ENCODE peak calls at places on chromosome 3, in five cellular contexts. M, Q, T, Y and X are unnamed samples.

GRCh38 chr3:120713262-120713661 is 29.1 kb downstream of the RABL3 start:
- DNase-seq in M (no peak), Q (no peak), T (no peak), Y (no peak), X (no peak)

GRCh38 chr3:127722104-127722784 is 49.5 kb downstream of the ABTB1 start:
- DNase-seq in M (no peak), Q (no peak), T (no peak), Y (no peak), X (no peak)

GRCh38 chr3:33949074-33949473 is 150.6 kb downstream of the PDCD6IP start:
- DNase-seq in M (no peak), Q (no peak), T (no peak), Y (no peak), X (no peak)

GRCh38 chr3:59411176-59411575 is 361.4 kb upstream of the CFAP20DC start:
- DNase-seq in M (no peak), Q (no peak), T (no peak), Y (no peak), X (no peak)

GRCh38 chr3:159208080-159208479 is 406.2 kb downstream of the MFSD1 start:
- DNase-seq in M (no peak), Q (peak; percentile 70), T (no peak), Y (no peak), X (no peak)

GRCh38 chr3:63519426-63519825 is 133.0 kb upstream of the SNTN start:
- DNase-seq in M (no peak), Q (peak; percentile 56), T (no peak), Y (no peak), X (no peak)

GRCh38 chr3:84974347-84974746 is 15.6 kb downstream of the CADM2 start:
- DNase-seq in M (no peak), Q (no peak), T (no peak), Y (no peak), X (no peak)

GRCh38 chr3:67875338-67875737 is 220.9 kb upstream of the SUCLG2 start:
- DNase-seq in M (no peak), Q (no peak), T (no peak), Y (no peak), X (no peak)

GRCh38 chr3:177921153-177921552 is 615.1 kb upstream of the KCNMB2 start:
- DNase-seq in M (no peak), Q (peak; percentile 8), T (no peak), Y (no peak), X (no peak)

GRCh38 chr3:152910211-152910610 is 75.3 kb downstream of the P2RY1 start:
- DNase-seq in M (no peak), Q (no peak), T (no peak), Y (peak; percentile 29), X (no peak)

GRCh38 chr3:146746190-146746589 is 141.0 kb upstream of the PLSCR5 start:
- DNase-seq in M (no peak), Q (peak; percentile 63), T (no peak), Y (no peak), X (no peak)

GRCh38 chr3:19541284-19541683 is 392.7 kb downstream of the EFHB start:
- DNase-seq in M (no peak), Q (no peak), T (no peak), Y (no peak), X (no peak)

GRCh38 chr3:184525337-184526157 is 36.0 kb upstream of the EPHB3 start:
- DNase-seq in M (no peak), Q (no peak), T (no peak), Y (peak; percentile 65), X (no peak)

GRCh38 chr3:32815812-32816438 is 1.9 kb upstream of the TRIM71 start:
- DNase-seq in M (no peak), Q (no peak), T (no peak), Y (peak; percentile 60), X (no peak)

GRCh38 chr3:187971629-187972028 is 182.3 kb upstream of the LPP start:
- DNase-seq in M (no peak), Q (no peak), T (no peak), Y (no peak), X (no peak)

GRCh38 chr3:189292667-189293478 is 121.1 kb downstream of the TPRG1 start:
- DNase-seq in M (no peak), Q (no peak), T (no peak), Y (peak; percentile 55), X (no peak)

GRCh38 chr3:152183473-152183872 is 85.3 kb upstream of the MBNL1 start:
- DNase-seq in M (peak; percentile 48), Q (no peak), T (peak; percentile 54), Y (peak; percentile 64), X (peak; percentile 23)

GRCh38 chr3:126124896-126125295 is 41.0 kb upstream of the SLC41A3 start:
- DNase-seq in M (peak; percentile 35), Q (no peak), T (peak; percentile 2), Y (no peak), X (peak; percentile 4)

GRCh38 chr3:26630669-26631384 is 8.3 kb downstream of the LRRC3B start:
- DNase-seq in M (no peak), Q (no peak), T (no peak), Y (no peak), X (no peak)

GRCh38 chr3:149610351-149611105 is 47.3 kb downstream of the WWTR1 start:
- DNase-seq in M (no peak), Q (no peak), T (no peak), Y (no peak), X (no peak)

GRCh38 chr3:10380906-10381795 is 60.2 kb upstream of the SEC13 start:
- DNase-seq in M (no peak), Q (peak; percentile 12), T (no peak), Y (no peak), X (peak; percentile 49)

GRCh38 chr3:170222647-170223541 is 670 bp downstream of the PRKCI start:
- DNase-seq in M (no peak), Q (peak; percentile 51), T (peak; percentile 32), Y (peak; percentile 78), X (peak; percentile 5)

GRCh38 chr3:127482216-127483004 is 108.1 kb downstream of the TPRA1 start:
- DNase-seq in M (no peak), Q (peak; percentile 37), T (no peak), Y (no peak), X (no peak)

GRCh38 chr3:85255954-85256353 is 297.2 kb downstream of the CADM2 start:
- DNase-seq in M (no peak), Q (no peak), T (no peak), Y (peak; percentile 2), X (no peak)

GRCh38 chr3:177440456-177441105 is 243.3 kb upstream of the TBL1XR1 start:
- DNase-seq in M (no peak), Q (peak; percentile 54), T (no peak), Y (no peak), X (no peak)

GRCh38 chr3:48347500-48347899 is 14.0 kb upstream of the SPINK8 start:
- DNase-seq in M (no peak), Q (no peak), T (no peak), Y (no peak), X (no peak)

GRCh38 chr3:99503350-99503749 is 135.0 kb upstream of the COL8A1 start:
- DNase-seq in M (peak; percentile 48), Q (peak; percentile 20), T (peak; percentile 11), Y (no peak), X (no peak)

GRCh38 chr3:81776643-81777042 is 15.2 kb upstream of the GBE1 start:
- DNase-seq in M (no peak), Q (no peak), T (no peak), Y (no peak), X (no peak)

GRCh38 chr3:141105828-141106628 is 54.9 kb downstream of the SPSB4 start:
- DNase-seq in M (peak; percentile 28), Q (peak; percentile 73), T (peak; percentile 82), Y (peak; percentile 91), X (peak; percentile 61)

GRCh38 chr3:106717178-106717780 is 660.0 kb upstream of the CCDC54 start:
- DNase-seq in M (no peak), Q (no peak), T (no peak), Y (no peak), X (no peak)

GRCh38 chr3:188950832-188951489 is 220.8 kb upstream of the TPRG1 start:
- DNase-seq in M (peak; percentile 63), Q (peak; percentile 98), T (peak; percentile 68), Y (no peak), X (peak; percentile 38)

GRCh38 chr3:125129512-125129962 is 73.7 kb upstream of the HEG1 start:
- DNase-seq in M (peak; percentile 90), Q (peak; percentile 100), T (no peak), Y (no peak), X (peak; percentile 31)

GRCh38 chr3:30498587-30498967 is 107.8 kb upstream of the TGFBR2 start:
- DNase-seq in M (no peak), Q (no peak), T (no peak), Y (no peak), X (no peak)
- TF ChIP-seq CTCF in M (no peak), Q (no peak), T (no peak), Y (no peak), X (no peak)

GRCh38 chr3:61602466-61602865 is 41.1 kb downstream of the PTPRG start:
- DNase-seq in M (no peak), Q (no peak), T (no peak), Y (no peak), X (no peak)
- H3K27me3 ChIP-seq in M (no peaks in the 10 kb centered on the region), Q (no peaks in the 10 kb centered on the region), T (no peaks in the 10 kb centered on the region), Y (no peaks in the 10 kb centered on the region), X (no peaks in the 10 kb centered on the region)

DNA sequence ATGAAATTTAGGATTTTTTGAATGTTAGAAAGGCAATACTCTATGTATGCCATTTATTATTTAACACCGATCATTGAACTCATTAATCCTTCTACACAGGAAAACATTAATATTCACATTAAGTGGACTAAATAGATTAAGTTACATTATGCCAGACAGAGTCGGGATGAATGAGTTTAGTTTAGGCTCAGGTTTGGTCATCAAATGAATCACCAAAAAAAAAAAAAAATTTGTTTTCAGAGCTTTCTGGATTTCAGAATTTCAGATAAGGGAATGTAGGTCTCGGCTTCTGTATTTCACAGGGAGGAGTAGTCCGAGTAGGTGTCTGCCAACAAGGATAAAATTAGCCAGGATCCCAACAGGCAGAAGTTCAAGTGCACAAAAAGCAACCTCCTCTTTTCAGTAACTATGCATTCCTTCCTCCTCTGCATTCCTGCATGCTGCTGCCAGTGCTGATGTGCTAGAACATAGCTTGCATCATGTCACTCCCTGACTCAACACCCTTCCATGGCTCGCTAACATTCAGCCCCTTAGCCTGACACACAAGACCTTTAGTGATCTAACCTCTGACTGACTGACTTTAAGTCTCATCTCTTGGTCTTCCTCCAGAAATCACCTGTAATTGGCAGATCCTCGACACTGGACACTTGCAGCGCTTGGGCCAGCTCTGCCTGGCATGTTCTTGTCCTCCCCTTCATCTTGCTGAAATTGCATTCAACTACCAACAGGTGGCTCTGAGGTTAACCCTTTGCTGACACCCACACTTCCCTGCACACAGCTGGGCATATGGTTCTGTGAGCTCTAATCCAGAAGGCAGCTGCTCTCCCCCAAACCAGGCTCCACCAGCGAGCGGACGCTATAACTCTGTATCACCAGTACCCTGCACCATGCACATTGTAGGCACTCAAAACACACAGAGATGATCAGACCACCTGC is 145.4 kb upstream of the PROK2 start:
- DNase-seq in M (no peak), Q (peak; percentile 49), T (peak; percentile 4), Y (peak; percentile 69), X (no peak)
- TF ChIP-seq CTCF in M (no peak), Q (peak; percentile 36), T (no peak), Y (peak; percentile 67), X (no peak)

GRCh38 chr3:192410684-192410960 is 316.7 kb downstream of the FGF12 start:
- DNase-seq in M (no peak), Q (no peak), T (no peak), Y (no peak), X (no peak)

GRCh38 chr3:192408007-192408655 is 319.2 kb downstream of the FGF12 start:
- DNase-seq in M (peak; percentile 56), Q (peak; percentile 63), T (peak; percentile 11), Y (peak; percentile 73), X (no peak)

GRCh38 chr3:192409838-192410683 is 317.3 kb downstream of the FGF12 start:
- DNase-seq in M (peak; percentile 45), Q (peak; percentile 56), T (no peak), Y (peak; percentile 68), X (no peak)

GRCh38 chr3:192409203-192409837 is 318.0 kb downstream of the FGF12 start:
- DNase-seq in M (peak; percentile 65), Q (peak; percentile 62), T (peak; percentile 49), Y (peak; percentile 83), X (no peak)

GRCh38 chr3:192408721-192409151 is 318.6 kb downstream of the FGF12 start:
- DNase-seq in M (peak; percentile 34), Q (peak; percentile 20), T (no peak), Y (peak; percentile 60), X (no peak)
- H3K27me3 ChIP-seq in M (peaks cover 7% of the 10 kb centered on the region), Q (peaks cover 9% of the 10 kb centered on the region), T (no peaks in the 10 kb centered on the region), Y (peaks cover 69% of the 10 kb centered on the region), X (peaks cover 10% of the 10 kb centered on the region)